ENCODE peak calls at places on chromosomes 5 and 9, in nine cellular contexts. A is IMR-90, E is lower lobe of right lung, I is ovary, M is fibroblast of lung, L is hepatocyte, C is PC-9, Y is spleen, V is body of pancreas. H is an unnamed sample.

GRCh38 chr5:62082370-62082778 is 223.6 kb upstream of the KIF2A start:
- DNase-seq in V (no peak), I (no peak), Y (no peak), E (no peak), M (peak; percentile 76), L (no peak), C (peak; percentile 56), A (peak; percentile 16), H (no peak)

GRCh38 chr9:17625644-17626388 is 47.0 kb downstream of the SH3GL2 start:
- DNase-seq in E (no peak), M (peak; percentile 54), C (no peak), Y (no peak), L (no peak), V (no peak), A (peak; percentile 38), I (no peak), H (no peak)

GRCh38 chr5:153938131-153938842 is 100.4 kb downstream of the FAM114A2 start:
- DNase-seq in E (no peak), C (no peak), Y (no peak), I (no peak), M (no peak), V (no peak), L (no peak), A (no peak), H (no peak)

GRCh38 chr5:32231241-32231640 is 57.1 kb upstream of the GOLPH3 start:
- DNase-seq in V (no peak), A (no peak), M (no peak), E (no peak), Y (no peak), L (no peak), I (no peak), C (peak; percentile 25), H (no peak)

GRCh38 chr9:77163889-77164288 is 13.4 kb upstream of the VPS13A start:
- DNase-seq in A (peak; percentile 58), E (no peak), V (no peak), Y (no peak), C (no peak), M (peak; percentile 45), L (peak; percentile 13), I (no peak), H (no peak)

GRCh38 chr5:6713274-6714181 is at the start of gene TENT4A:
- DNase-seq in E (peak; percentile 76), I (peak; percentile 74), A (no peak), M (peak; percentile 27), L (peak; percentile 56), C (no peak), Y (peak; percentile 93), V (peak; percentile 40), H (no peak)

GRCh38 chr9:20693068-20693467 is 9.0 kb downstream of the FOCAD start:
- DNase-seq in M (no peak), C (no peak), E (no peak), A (no peak), Y (no peak), I (no peak), L (peak; percentile 29), V (no peak), H (no peak)

GRCh38 chr9:118961857-118962256 is 407.4 kb downstream of the BRINP1 start:
- DNase-seq in I (no peak), L (peak; percentile 30), E (no peak), C (peak; percentile 55), A (peak; percentile 8), V (no peak), Y (no peak), M (peak; percentile 93), H (no peak)

GRCh38 chr5:10632110-10632903 is 68.4 kb downstream of the ANKRD33B start:
- DNase-seq in I (no peak), M (peak; percentile 54), L (no peak), E (no peak), C (no peak), A (peak; percentile 59), V (no peak), Y (peak; percentile 91), H (no peak)

GRCh38 chr9:106286249-106286648 is 576.7 kb upstream of the ZNF462 start:
- DNase-seq in V (no peak), C (no peak), I (no peak), A (no peak), Y (no peak), E (no peak), M (peak; percentile 20), L (peak; percentile 51), H (peak; percentile 45)
- TF ChIP-seq CTCF in V (no peak), C (no peak), I (no peak), A (no peak), Y (no peak), E (no peak), M (no peak), L (peak; percentile 49), H (peak; percentile 75)

GRCh38 chr9:35646583-35647265 is 4.0 kb downstream of the SIT1 start:
- DNase-seq in E (peak; percentile 96), A (peak; percentile 82), Y (peak; percentile 99), I (peak; percentile 96), L (peak; percentile 97), M (peak; percentile 80), V (peak; percentile 94), C (peak; percentile 61), H (peak; percentile 93)

GRCh38 chr9:35650341-35651158 is at the start of gene SIT1:
- DNase-seq in I (no peak), Y (peak; percentile 82), C (no peak), M (no peak), L (no peak), E (no peak), A (no peak), V (no peak), H (no peak)

GRCh38 chr9:35652829-35653209 is 2.1 kb upstream of the SIT1 start:
- DNase-seq in M (no peak), E (no peak), C (no peak), Y (no peak), I (no peak), A (no peak), L (no peak), V (no peak), H (no peak)

GRCh38 chr9:35651964-35652828 is 1.5 kb upstream of the SIT1 start:
- DNase-seq in E (no peak), L (peak; percentile 65), A (peak; percentile 72), Y (no peak), V (no peak), I (no peak), C (peak; percentile 74), M (no peak), H (no peak)

DNA sequence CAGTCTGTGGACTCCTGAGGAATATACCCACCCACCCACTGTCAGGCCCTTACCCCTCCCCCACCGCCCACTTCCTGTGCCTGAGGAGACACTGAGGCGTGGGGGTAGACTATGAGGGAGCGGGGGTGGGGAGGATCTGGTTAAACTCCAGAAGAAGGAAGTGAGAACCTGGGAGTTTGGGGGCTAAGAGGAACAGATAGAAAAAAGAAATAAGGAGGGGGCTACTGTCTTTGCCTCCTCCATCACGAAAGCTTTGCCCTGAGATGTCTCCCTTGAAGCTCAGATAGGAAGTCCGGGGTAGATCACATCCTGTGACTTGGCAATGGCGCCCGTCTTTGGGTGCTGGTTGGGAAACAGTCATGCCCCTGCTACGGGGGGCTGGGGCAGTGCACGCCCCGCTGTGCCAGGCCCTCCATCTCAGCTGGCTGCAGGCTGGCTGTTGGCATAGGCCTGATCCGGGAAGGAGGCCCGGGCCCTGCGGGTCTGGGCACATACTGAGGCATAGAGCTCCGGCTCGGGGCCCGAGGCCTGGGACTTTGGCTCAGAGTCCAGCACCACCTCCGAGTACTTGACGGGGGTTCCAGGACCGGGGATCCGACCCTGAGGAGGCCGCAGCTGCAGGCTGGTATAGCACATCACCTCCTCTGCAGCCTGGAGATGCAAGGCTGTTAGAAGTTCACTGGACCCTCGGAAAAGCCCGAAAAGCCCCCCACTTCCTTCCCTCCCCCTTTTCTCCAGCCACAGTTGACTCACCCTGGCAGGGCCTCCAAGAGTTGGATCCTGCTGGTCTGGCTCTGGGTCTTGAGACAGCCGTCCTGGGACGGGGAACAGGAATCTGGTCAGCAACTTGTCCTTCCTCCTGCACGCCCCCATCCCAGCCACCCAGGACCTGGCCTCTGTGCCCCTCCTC is 1.0 kb downstream of the SIT1 start:
- DNase-seq in A (no peak), Y (peak; percentile 84), I (peak; percentile 37), C (no peak), L (no peak), M (no peak), V (no peak), E (no peak), H (no peak)
- H3K4me1 ChIP-seq in A (peaks cover 14% of the 10 kb centered on the region), Y (peaks cover 36% of the 10 kb centered on the region), I (peaks cover 3% of the 10 kb centered on the region), C (peaks cover 21% of the 10 kb centered on the region), L (peaks cover 19% of the 10 kb centered on the region), M (peaks cover 5% of the 10 kb centered on the region), V (peaks cover 16% of the 10 kb centered on the region), E (peaks cover 51% of the 10 kb centered on the region), H (no peaks in the 10 kb centered on the region)

GRCh38 chr9:90433398-90433890 is 209.2 kb downstream of the DIRAS2 start:
- DNase-seq in V (peak; percentile 17), E (peak; percentile 89), C (peak; percentile 93), A (no peak), L (peak; percentile 87), M (peak; percentile 35), I (no peak), Y (no peak), H (no peak)
- H3K4me3 ChIP-seq in V (no peak overlapping the region), E (no peak overlapping the region), C (peak overlapping the region; percentile 55), A (no peak overlapping the region), L (no peak overlapping the region), M (no peak overlapping the region), I (no peak overlapping the region), Y (no peak overlapping the region), H (no peak overlapping the region)

GRCh38 chr9:37333288-37333687 is 89.2 kb upstream of the GRHPR start:
- DNase-seq in A (no peak), I (no peak), V (no peak), Y (no peak), C (no peak), E (no peak), M (no peak), L (no peak), H (no peak)
- TF ChIP-seq CTCF in A (no peak), I (no peak), V (no peak), Y (no peak), C (no peak), E (no peak), M (no peak), L (no peak), H (peak; percentile 43)

DNA sequence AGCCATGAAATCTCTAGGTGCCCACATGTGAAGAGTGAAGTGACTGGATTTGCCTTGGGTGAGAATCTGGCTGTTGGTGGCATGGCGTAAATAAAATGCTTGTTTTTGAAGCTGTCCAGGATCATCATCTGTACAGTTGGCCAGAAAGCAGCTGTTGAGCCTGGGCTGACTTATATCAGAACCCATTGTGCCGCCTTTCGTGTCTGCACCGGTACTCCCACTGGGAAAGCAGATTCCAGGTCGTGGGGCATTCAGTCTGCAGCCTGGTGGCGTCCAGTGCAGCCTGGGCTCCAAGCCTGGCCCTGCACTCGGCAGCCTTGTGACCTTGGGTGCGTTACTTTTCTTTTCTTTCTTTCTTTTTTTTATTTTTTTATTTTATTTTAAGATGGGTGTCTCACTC is 27.8 kb downstream of the PRRC2B start:
- DNase-seq in L (no peak), I (no peak), V (no peak), Y (peak; percentile 35), C (no peak), E (no peak), A (no peak), M (no peak), H (no peak)
- H3K4me1 ChIP-seq in L (peaks cover 58% of the 10 kb centered on the region), I (peaks cover 52% of the 10 kb centered on the region), V (peaks cover 72% of the 10 kb centered on the region), Y (peaks cover 55% of the 10 kb centered on the region), C (peaks cover 43% of the 10 kb centered on the region), E (peaks cover 71% of the 10 kb centered on the region), A (peaks cover 50% of the 10 kb centered on the region), M (peaks cover 52% of the 10 kb centered on the region), H (peaks cover 51% of the 10 kb centered on the region)